ENCODE peak calls at places on chromosomes 6 and 20, in five cellular contexts. B is GM12864, R is GM13977, O is HFF-Myc, E is mucosa of descending colon. J is an unnamed sample.

GRCh38 chr6:24930386-24930785 is 5.4 kb downstream of the RIPOR2 start:
- DNase-seq in B (no peak), R (no peak), E (no peak), O (no peak), J (no peak)

GRCh38 chr6:14317616-14318015 is 200.0 kb downstream of the CD83 start:
- DNase-seq in B (no peak), E (no peak), O (no peak), R (no peak), J (no peak)

GRCh38 chr6:63349401-63349800 is 29.6 kb upstream of the LGSN start:
- DNase-seq in O (no peak), R (no peak), E (no peak), B (no peak), J (no peak)

GRCh38 chr20:23295934-23296333 is 54.7 kb upstream of the NXT1 start:
- DNase-seq in E (no peak), O (no peak), B (no peak), R (no peak), J (no peak)

GRCh38 chr6:144104898-144105487 is 9.6 kb upstream of the SF3B5 start:
- DNase-seq in R (peak), O (peak), B (peak), E (no peak), J (no peak)

GRCh38 chr20:50731930-50732690 is 730 bp downstream of the PARD6B start:
- DNase-seq in O (no peak), E (no peak), R (no peak), B (no peak), J (no peak)

GRCh38 chr20:32263398-32263954 is 14.0 kb upstream of the KIF3B start:
- DNase-seq in B (no peak), E (no peak), O (no peak), R (no peak), J (no peak)

GRCh38 chr6:46590765-46591164 is 61.9 kb downstream of the CYP39A1 start:
- DNase-seq in E (no peak), R (no peak), B (no peak), O (no peak), J (no peak)

GRCh38 chr6:107105511-107106116 is 9.7 kb downstream of the BEND3 start:
- DNase-seq in R (no peak), B (no peak), O (no peak), E (no peak), J (no peak)

GRCh38 chr20:19449051-19449450 is 236.6 kb downstream of the SLC24A3 start:
- DNase-seq in E (peak), O (no peak), R (no peak), B (no peak), J (no peak)

GRCh38 chr6:155201461-155202226 is 62.2 kb upstream of the CLDN20 start:
- DNase-seq in R (peak), B (no peak), E (no peak), O (peak), J (no peak)

GRCh38 chr6:169254456-169255316 is 1.0 kb upstream of the THBS2 start:
- DNase-seq in O (no peak), B (no peak), R (no peak), E (no peak), J (no peak)

GRCh38 chr6:170575250-170575649 is 9.2 kb downstream of the PDCD2 start:
- DNase-seq in R (no peak), B (no peak), E (no peak), O (no peak), J (no peak)

GRCh38 chr6:99334526-99335127 is 14.8 kb downstream of the FAXC start:
- DNase-seq in R (peak), O (peak), E (no peak), B (peak), J (no peak)

GRCh38 chr6:165900970-165901369 is 237.9 kb upstream of the PDE10A start:
- DNase-seq in B (no peak), E (no peak), R (no peak), O (no peak), J (no peak)

GRCh38 chr6:159062564-159062945 is 17.8 kb upstream of the TAGAP start:
- DNase-seq in O (no peak), R (peak), B (no peak), E (no peak), J (no peak)

GRCh38 chr6:75217203-75217602 is 11.3 kb upstream of the COL12A1 start:
- DNase-seq in B (no peak), R (no peak), O (no peak), E (no peak), J (no peak)

GRCh38 chr20:38601216-38602184 is at the start of gene ARHGAP40:
- DNase-seq in B (no peak), E (no peak), O (no peak), R (peak), J (peak)

GRCh38 chr6:90284745-90285481 is 11.7 kb downstream of the BACH2 start:
- DNase-seq in O (no peak), E (no peak), R (peak), B (peak), J (no peak)

GRCh38 chr6:45652393-45652792 is 274.7 kb upstream of the SUPT3H start:
- DNase-seq in B (no peak), O (no peak), R (no peak), E (no peak), J (no peak)

GRCh38 chr20:25699914-25700313 is 3.3 kb upstream of the ZNF337 start:
- DNase-seq in E (no peak), R (no peak), O (no peak), B (no peak), J (no peak)

GRCh38 chr6:83474309-83474708 is 38.0 kb upstream of the PRSS35 start:
- DNase-seq in E (no peak), B (no peak), O (peak), R (no peak), J (no peak)

GRCh38 chr6:42165016-42165415 is 8.1 kb upstream of the GUCA1A start:
- DNase-seq in B (no peak), O (no peak), R (no peak), E (no peak), J (no peak)

DNA sequence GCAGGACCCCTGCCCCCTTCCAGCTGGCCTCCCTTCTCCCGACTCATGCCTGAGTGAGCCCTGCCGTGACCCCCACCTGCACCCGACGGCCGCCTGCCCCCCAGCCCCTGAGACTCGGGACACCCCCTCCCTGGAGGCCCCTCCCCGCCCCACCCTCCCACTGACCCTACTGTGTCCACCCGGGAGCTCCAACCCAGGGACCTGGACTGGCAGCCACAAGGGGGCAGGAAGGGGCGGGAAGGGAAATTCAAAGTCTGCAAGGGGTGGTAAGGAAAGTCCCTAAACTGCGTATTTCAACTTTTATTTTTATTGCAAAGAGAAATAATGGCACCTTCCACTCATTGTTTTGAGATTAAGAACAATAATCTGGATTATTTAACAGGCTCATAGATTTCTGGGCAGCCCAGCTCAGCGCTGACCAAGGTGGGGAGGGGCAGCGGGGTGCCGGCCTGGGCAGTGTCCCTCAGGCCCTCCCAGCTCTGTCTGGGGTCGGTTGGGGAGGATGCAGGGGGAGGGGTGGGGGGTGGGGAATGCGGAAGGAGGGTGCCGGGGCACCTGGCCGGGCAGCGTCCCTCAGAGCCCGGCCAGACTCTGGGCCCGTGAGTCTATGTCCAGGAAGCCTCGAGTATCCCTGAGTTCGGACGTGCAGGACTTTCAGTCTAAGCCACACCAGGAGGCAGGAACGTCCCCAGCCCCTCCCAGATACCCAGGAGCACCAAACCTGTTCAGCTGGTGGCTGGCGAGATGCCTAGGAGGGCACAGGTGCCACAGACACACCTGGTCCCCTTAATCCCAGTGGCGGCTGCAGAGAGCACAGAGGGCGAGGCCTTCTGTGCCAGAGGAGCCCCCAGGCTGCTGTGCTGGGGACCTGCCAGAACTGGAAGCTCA is 1.3 kb upstream of the PTK6 start:
- DNase-seq in O (no peak), E (peak), R (no peak), B (no peak), J (peak)
- TF ChIP-seq CTCF in O (no peak), E (no peak), R (peak), B (no peak), J (no peak)

DNA sequence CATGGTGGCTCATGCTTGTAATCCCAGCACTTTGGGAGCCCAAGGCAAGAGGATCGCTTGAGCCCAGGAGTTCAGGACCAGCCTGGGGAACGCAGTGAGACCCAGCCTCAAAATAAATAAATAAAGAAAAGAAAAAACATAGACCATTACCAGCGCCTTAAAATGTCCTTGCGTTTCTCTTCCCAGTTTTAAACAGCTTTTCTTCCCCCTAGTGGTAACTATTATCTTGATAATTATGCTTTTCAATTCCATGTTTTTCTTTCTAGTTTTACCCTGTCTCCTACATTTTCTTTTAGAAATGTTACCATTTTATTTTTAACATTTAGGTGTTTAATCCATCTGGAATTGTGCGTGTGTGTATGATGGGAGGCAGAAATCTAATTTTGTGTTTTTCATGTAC is 24.4 kb downstream of the DNAH8 start:
- DNase-seq in R (no peak), B (no peak), E (no peak), O (no peak), J (no peak)
- TF ChIP-seq CTCF in R (no peak), B (peak), E (no peak), O (no peak), J (no peak)

DNA sequence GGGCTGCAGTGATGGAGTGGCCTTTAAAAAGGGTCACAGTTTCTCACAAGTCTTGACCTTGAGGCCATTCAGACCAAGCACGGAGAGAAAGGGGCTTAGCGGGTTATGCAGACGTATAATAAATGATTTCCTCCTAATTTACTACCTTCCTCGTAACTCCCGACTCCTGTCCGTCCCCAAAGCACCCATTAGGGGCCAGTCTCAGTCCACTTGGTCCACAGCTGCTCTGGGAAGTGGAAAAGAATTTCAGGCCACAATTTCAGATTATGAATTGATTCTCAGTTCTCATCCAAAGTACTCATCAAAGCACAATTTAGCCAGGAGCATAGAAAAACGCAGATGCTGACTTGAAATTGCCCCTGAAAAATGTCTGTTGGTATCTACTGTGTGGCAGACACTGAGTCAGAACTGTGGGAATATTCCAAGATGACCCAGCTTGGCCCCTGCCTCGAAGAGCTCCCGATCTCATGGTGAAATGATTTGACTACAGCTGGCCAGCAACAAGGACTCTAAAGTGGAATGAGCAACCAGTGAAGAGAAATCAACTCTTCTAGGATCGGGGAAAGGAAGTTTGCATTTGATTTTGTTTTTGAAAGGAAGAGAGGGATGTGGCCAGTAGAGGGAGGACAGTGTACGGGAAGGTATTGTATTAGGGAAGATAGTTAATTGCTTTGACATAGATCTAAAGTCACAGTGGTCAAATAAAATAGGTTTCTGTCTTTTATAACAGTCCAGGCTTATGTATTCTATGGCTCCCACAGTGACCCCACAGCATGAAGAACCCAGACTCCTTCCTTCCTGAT is 15.2 kb upstream of the STK35 start:
- DNase-seq in E (no peak), B (no peak), O (no peak), R (no peak), J (no peak)
- TF ChIP-seq CTCF in E (no peak), B (no peak), O (no peak), R (no peak), J (no peak)

DNA sequence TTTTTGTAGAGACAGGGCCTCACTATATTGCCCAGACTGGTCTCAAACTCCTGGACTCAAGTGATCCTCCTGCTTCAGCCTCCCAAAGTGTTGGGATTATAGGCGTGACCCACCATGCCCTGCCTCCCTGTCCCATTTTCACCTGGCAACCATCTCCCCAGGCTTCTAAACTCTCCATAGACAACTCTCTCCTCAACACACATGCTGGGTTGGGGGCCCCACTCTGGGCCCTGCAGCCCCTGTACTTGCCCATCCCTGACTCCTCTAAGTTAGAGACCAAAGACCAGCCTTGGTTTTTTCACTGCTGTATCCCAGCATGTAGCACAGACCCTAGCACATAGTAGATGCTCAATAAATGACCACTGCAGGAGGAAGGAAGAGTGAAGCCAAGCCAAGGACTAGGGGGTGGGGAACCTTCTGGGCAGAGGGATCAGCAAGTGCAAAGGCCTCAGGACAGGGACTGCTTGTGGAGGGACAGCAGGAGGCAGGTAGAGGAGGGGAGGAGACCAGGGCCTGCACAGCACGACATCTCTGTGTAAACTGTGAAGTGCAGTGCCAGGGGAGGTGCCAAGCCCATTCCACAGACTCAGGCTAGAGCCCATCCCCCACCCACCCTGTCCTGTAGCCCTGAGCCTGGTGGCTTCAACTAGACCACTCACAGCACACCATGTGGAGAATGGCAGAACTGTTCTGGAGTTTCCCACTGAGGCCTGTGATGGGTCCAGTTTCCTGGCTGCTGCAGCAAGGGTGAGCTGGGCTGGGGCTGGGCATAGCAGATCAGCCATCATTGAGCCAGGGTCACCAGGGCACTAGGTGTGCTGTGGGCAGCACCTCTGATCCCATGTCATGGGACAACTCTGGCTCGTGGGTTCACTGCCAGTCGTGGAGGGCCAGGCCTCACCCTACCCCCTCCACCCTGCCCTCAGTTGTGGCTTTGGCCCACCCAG is 3.4 kb upstream of the SRC start:
- DNase-seq in O (no peak), E (no peak), B (no peak), R (no peak), J (no peak)
- TF ChIP-seq CTCF in O (no peak), E (no peak), B (peak), R (no peak), J (no peak)

DNA sequence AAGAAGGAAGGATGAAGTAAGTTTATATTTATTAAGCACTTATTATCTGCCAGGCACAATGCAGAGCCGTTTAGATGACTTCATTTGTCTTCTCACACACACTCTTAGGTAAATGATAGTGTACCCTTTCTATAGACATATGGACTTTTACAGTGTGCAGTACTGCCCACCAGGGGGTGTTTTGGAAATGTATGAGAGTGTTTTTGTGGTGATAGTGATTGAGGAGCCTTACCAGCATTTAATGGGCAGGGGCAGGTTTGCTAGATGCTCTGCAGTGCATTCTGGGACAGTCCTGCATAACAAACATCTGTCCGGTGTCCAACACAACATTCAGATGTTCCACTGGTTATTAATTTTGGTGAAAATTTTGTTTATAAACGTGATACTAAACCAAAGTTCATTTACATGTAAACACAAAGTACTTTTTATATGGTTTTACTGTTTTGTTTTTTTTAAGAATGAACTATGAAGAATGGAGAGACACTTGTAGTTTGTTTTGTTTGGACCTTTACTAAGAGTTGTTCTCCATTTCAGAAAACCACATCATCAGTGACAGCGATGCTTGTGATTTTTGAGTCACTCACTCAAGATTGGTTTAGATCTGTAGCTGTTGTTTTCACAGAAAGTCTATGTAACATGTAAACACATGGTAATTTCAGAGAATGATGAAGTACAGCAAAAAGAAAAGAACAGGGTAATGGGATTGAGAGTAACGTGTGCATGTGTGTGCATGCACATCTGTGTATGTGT is 19.9 kb downstream of the KCNS1 start:
- DNase-seq in O (no peak), R (no peak), E (no peak), B (no peak), J (no peak)
- TF ChIP-seq CTCF in O (peak), R (peak), E (no peak), B (peak), J (no peak)

GRCh38 chr20:52785678-52786077 is 186.5 kb upstream of the TSHZ2 start:
- DNase-seq in B (no peak), E (no peak), O (no peak), R (no peak), J (no peak)

GRCh38 chr20:52779125-52779524 is 193.0 kb upstream of the TSHZ2 start:
- DNase-seq in O (no peak), R (no peak), E (no peak), B (no peak), J (no peak)

GRCh38 chr20:52789716-52790115 is 182.4 kb upstream of the TSHZ2 start:
- DNase-seq in B (no peak), O (no peak), E (no peak), R (no peak), J (no peak)

DNA sequence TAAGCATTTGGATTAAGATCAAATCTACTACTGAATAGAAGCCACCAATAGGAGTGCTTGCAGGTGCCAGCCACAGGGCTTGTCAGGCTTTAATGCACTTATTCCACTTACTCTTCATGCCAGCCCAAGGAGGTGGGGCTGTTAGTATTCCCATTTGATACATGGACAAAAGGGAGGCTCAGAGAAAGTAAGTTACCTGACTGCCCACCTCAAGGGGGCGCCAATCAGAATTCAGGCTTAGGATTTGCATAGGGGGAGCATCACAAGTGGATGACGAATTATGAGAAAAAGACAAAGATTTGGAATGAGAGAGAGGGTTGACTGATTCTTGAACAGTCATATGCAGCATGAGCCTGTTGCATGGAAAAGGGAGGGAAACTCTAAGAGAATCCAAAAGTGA is 188.4 kb upstream of the TSHZ2 start:
- DNase-seq in E (no peak), O (no peak), B (no peak), R (no peak), J (no peak)
- TF ChIP-seq CTCF in E (no peak), O (peak), B (peak), R (peak), J (no peak)

J was measured in kidney.